ENCODE peak calls at places on chromosomes 13 and 19, in four cellular contexts. C is effector memory CD4-positive, alpha-beta T cell; O is breast epithelium; G is fibroblast of lung. Z is an unnamed sample. For H3K4me1 and H3K27me3, the result is how much of the 10 kb centered on the place peaks cover.

GRCh38 chr19:46023311-46023779 is 492 bp upstream of the PGLYRP1 start:
- DNase-seq in C (no peak), O (no peak), G (no peak), Z (no peak)

GRCh38 chr13:51562011-51562671 is 22.1 kb upstream of the WDFY2 start:
- DNase-seq in C (no peak), O (no peak), G (no peak), Z (no peak)

GRCh38 chr19:39265321-39265916 is 2.8 kb upstream of the IFNL2 start:
- DNase-seq in C (no peak), O (no peak), G (no peak), Z (no peak)

GRCh38 chr13:98802999-98803666 is 50.7 kb upstream of the SLC15A1 start:
- DNase-seq in C (no peak), O (no peak), G (no peak), Z (no peak)

GRCh38 chr13:28100149-28101121 is at the start of gene FLT3:
- DNase-seq in C (no peak), O (no peak), G (peak), Z (peak)

GRCh38 chr19:54554006-54554405 is 19.6 kb upstream of the LILRA2 start:
- DNase-seq in C (no peak), O (no peak), G (no peak), Z (no peak)

GRCh38 chr13:69946443-69946955 is 161.1 kb upstream of the ATXN8OS start:
- DNase-seq in C (no peak), O (no peak), G (no peak), Z (no peak)

GRCh38 chr19:19039901-19040300 is 6.5 kb downstream of the ARMC6 start:
- DNase-seq in C (no peak), O (no peak), G (no peak), Z (no peak)

GRCh38 chr19:18636969-18637629 is at the start of gene KLHL26:
- DNase-seq in C (no peak), O (no peak), G (no peak), Z (no peak)

GRCh38 chr13:41212881-41213280 is 18.5 kb upstream of the KBTBD7 start:
- DNase-seq in C (no peak), O (no peak), G (no peak), Z (no peak)

GRCh38 chr19:50460161-50460765 is 16.0 kb upstream of the EMC10 start:
- DNase-seq in C (no peak), O (no peak), G (peak), Z (peak)

GRCh38 chr13:48429036-48429435 is 16.1 kb upstream of the LPAR6 start:
- DNase-seq in C (no peak), O (no peak), G (no peak), Z (no peak)

GRCh38 chr13:26254583-26255102 is 714 bp downstream of the CDK8 start:
- DNase-seq in C (peak), O (peak), G (peak), Z (peak)

GRCh38 chr19:49570138-49570856 is 10.1 kb downstream of the NOSIP start:
- DNase-seq in C (peak), O (no peak), G (peak), Z (peak)

GRCh38 chr13:106919093-106919492 is 351.2 kb upstream of the ARGLU1 start:
- DNase-seq in C (no peak), O (no peak), G (no peak), Z (no peak)

GRCh38 chr13:44879452-44880058 is 109.7 kb downstream of the NUFIP1 start:
- DNase-seq in C (no peak), O (no peak), G (peak), Z (peak)

GRCh38 chr19:36775768-36776167 is 3.2 kb upstream of the ZNF850 start:
- DNase-seq in C (no peak), O (peak), G (peak), Z (no peak)

DNA sequence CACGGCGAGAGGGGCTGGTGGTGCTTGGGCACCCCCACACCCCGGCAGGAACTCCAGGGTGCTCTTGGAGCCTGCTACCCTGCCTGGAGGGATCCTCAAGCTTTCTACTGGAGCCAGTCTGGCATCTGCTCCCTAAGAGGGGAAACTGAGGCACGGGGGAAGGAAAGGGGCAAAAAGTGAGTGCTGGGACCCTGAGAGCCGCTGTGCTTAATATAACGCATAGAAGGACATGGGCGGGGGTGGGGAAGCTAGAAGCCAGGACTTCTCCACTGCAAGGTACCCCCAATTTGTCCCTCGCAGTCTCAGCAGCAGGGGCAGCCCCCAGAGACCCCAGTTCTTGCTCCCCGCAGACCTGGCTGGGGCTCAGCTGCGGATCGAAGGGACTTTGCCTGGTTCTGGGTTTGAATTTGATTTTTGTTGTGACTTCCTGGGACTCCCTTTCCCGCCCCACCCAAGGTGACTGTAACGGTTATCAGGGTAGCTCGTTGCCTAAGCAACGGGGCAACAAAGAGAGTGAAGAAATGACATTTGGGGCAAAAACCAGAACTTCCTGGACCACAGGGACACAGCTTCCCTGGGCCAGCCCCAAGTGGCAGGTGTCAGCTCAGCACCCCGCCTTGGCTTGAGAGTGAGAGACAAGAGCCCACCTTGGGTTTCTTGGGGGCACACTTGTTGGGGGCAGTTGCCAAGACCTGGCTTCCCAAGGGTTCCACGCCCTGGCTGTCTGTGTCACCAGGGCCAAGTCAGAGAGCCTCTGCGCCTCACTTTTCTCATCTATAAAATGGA is 638 bp downstream of the ADGRE5 start:
- DNase-seq in C (peak), O (no peak), G (peak), Z (peak)
- H3K4me1 ChIP-seq in C (under half), O (under half), G (under half), Z (under half)

GRCh38 chr19:41457241-41457640 is 14.3 kb downstream of the ERICH4 start:
- DNase-seq in C (no peak), O (no peak), G (no peak), Z (no peak)

GRCh38 chr19:41452584-41453275 is 9.8 kb downstream of the ERICH4 start:
- DNase-seq in C (no peak), O (no peak), G (no peak), Z (no peak)

DNA sequence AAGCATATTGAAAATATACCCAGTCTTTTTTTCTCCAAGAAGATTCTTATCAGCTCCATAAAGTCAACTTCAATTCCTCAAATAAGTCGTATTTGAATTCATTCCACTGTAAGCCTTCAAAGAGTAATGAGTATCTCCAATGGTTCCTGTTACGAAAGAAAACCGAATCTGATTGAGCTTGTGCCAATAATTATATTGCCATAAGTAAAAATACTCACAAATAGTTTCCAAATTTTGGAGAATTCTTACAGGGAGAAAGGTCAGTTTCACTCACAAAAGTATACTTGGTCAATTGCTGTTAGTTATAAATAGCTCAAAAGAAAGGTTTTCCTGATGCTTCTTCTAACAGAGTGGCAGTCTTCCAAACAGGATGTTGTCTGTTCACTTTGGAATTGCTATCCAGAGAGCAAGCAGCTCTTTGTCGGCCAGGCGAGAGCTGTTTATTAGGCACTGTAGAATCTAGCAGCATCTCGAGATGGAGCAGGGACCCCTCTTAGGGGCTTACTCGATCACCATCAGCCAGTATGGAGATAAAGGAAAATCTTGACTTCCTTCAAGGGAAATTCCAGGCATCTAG is 13.5 kb downstream of the ERICH4 start:
- DNase-seq in C (no peak), O (no peak), G (peak), Z (no peak)
- H3K4me3 ChIP-seq in C (no peak), O (no peak), G (no peak), Z (no peak)

GRCh38 chr19:13040232-13040915 is 45.1 kb downstream of the NFIX start:
- DNase-seq in C (no peak), O (no peak), G (no peak), Z (no peak)

GRCh38 chr19:13038306-13039210 is 43.3 kb downstream of the NFIX start:
- DNase-seq in C (no peak), O (no peak), G (no peak), Z (no peak)

GRCh38 chr19:13040916-13041292 is 45.6 kb downstream of the NFIX start:
- DNase-seq in C (no peak), O (no peak), G (no peak), Z (no peak)

GRCh38 chr19:13037718-13038117 is 42.4 kb downstream of the NFIX start:
- DNase-seq in C (no peak), O (no peak), G (no peak), Z (no peak)

GRCh38 chr19:13039211-13039789 is 44.0 kb downstream of the NFIX start:
- DNase-seq in C (no peak), O (no peak), G (no peak), Z (no peak)
- H3K27me3 ChIP-seq in C (under half), O (under half), G (under half), Z (under half)

DNA sequence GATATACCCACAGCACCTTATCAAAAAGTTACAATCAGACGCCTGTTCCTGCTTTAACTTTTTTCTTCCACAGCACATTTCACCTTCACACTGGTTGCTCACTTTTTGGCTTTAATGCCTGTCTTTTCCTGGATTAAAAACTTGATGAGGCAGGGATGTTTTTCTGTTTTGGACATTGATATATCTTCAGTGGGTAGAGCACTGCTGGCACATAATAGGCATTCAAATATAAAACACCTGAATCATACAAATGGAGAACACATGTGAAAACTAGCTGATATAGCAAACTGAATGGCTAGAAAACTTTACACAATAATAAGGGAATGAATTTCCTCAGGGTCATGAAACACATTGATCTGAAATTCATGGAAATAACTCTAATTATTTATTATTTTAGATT is 65.6 kb downstream of the STARD13 start:
- DNase-seq in C (no peak), O (no peak), G (no peak), Z (no peak)
- H3K4me1 ChIP-seq in C (under half), O (under half), G (under half), Z (under half)

GRCh38 chr13:33262554-33262953 is 23.0 kb downstream of the STARD13 start:
- DNase-seq in C (no peak), O (no peak), G (no peak), Z (no peak)
- H3K4me3 ChIP-seq in C (no peak), O (no peak), G (no peak), Z (no peak)

GRCh38 chr19:10290439-10290875 is 705 bp downstream of the ICAM5 start:
- DNase-seq in C (no peak), O (no peak), G (no peak), Z (peak)

GRCh38 chr19:10291554-10292205 is 1.9 kb downstream of the ICAM5 start:
- DNase-seq in C (no peak), O (no peak), G (no peak), Z (no peak)

GRCh38 chr19:10289836-10290438 is at the start of gene ICAM5:
- DNase-seq in C (no peak), O (no peak), G (no peak), Z (no peak)

GRCh38 chr19:10292206-10292788 is 2.5 kb downstream of the ICAM5 start:
- DNase-seq in C (peak), O (peak), G (no peak), Z (peak)

GRCh38 chr19:10290876-10291553 is 1.3 kb downstream of the ICAM5 start:
- DNase-seq in C (peak), O (no peak), G (no peak), Z (peak)
- H3K27me3 ChIP-seq in C (half or more), O (half or more), G (half or more), Z (under half)

DNA sequence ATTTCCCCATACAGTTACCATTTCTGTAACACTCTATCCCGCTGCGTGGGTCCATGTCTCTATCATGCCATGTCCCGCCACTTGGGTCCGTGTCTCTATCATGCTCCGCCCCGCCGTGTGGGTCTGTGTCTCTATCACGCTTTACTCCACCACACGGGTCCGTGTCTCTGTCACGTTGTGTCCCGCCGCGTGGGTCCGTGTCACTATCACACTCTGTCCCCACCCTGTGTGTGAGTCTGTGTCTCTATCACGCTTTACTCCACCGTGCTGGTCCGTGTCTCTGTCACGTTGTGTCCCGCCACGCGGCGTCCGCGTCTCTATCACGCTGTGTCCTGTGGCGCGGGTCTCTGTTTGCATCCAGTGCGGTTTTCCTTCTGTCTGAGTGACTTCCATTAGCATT is 11.6 kb downstream of the ADPRHL1 start:
- DNase-seq in C (no peak), O (peak), G (no peak), Z (no peak)
- H3K4me1 ChIP-seq in C (under half), O (under half), G (under half), Z (under half)

GRCh38 chr13:20718958-20719566 is 15.6 kb downstream of the IL17D start:
- DNase-seq in C (no peak), O (no peak), G (no peak), Z (no peak)

GRCh38 chr13:20715340-20715732 is 11.8 kb downstream of the IL17D start:
- DNase-seq in C (no peak), O (no peak), G (no peak), Z (no peak)

GRCh38 chr13:20714563-20715339 is 11.3 kb downstream of the IL17D start:
- DNase-seq in C (no peak), O (no peak), G (peak), Z (no peak)

GRCh38 chr13:20717581-20718542 is 14.4 kb downstream of the IL17D start:
- DNase-seq in C (no peak), O (no peak), G (no peak), Z (no peak)

GRCh38 chr13:20716951-20717350 is 13.5 kb downstream of the IL17D start:
- DNase-seq in C (no peak), O (no peak), G (no peak), Z (no peak)
- H3K4me3 ChIP-seq in C (no peak), O (no peak), G (no peak), Z (no peak)

Z was measured in Caco-2.